ENCODE peak calls at places on chromosomes 4 and X, in nine cellular contexts. A, Y, P, O, K, V, N, X and Z are unnamed samples.

GRCh38 chr4:184617611-184618196 is 31.5 kb downstream of the CASP3 start:
- DNase-seq in A (no peak), Y (no peak), P (no peak), O (no peak), K (no peak), V (no peak), N (no peak), X (no peak), Z (no peak)

GRCh38 chr4:18389118-18389517 is 367.6 kb upstream of the LCORL start:
- DNase-seq in A (no peak), Y (no peak), P (no peak), O (no peak), K (no peak), V (no peak), N (no peak), X (no peak), Z (no peak)

GRCh38 chr4:24477919-24478318 is 106.4 kb downstream of the DHX15 start:
- DNase-seq in A (no peak), Y (peak), P (peak), O (no peak), K (no peak), V (peak), N (no peak), X (no peak), Z (peak)

GRCh38 chrX:120271218-120271617 is 20.6 kb downstream of the ZBTB33 start:
- DNase-seq in A (no peak), Y (peak), P (no peak), O (no peak), K (no peak), V (no peak), N (no peak), X (no peak), Z (no peak)

GRCh38 chr4:128155874-128156456 is 94.9 kb downstream of the LARP1B start:
- DNase-seq in A (no peak), Y (peak), P (no peak), O (no peak), K (no peak), V (no peak), N (no peak), X (no peak), Z (no peak)

GRCh38 chrX:1053072-1053471 is 159.4 kb downstream of the CRLF2 start:
- DNase-seq in A (no peak), Y (no peak), P (no peak), O (no peak), K (no peak), V (no peak), N (no peak), X (no peak), Z (no peak)

GRCh38 chr4:182855312-182855711 is 61.9 kb downstream of the DCTD start:
- DNase-seq in A (no peak), Y (no peak), P (no peak), O (no peak), K (no peak), V (no peak), N (peak), X (no peak), Z (no peak)

GRCh38 chr4:110510955-110511544 is 35.1 kb downstream of the ENPEP start:
- DNase-seq in A (no peak), Y (peak), P (no peak), O (peak), K (peak), V (no peak), N (no peak), X (no peak), Z (peak)

GRCh38 chr4:141301216-141301615 is 80.5 kb downstream of the ZNF330 start:
- DNase-seq in A (no peak), Y (no peak), P (no peak), O (no peak), K (no peak), V (no peak), N (no peak), X (no peak), Z (no peak)

GRCh38 chrX:49627030-49627777 is 28.4 kb downstream of the GAGE1 start:
- DNase-seq in A (no peak), Y (peak), P (peak), O (peak), K (peak), V (no peak), N (no peak), X (no peak), Z (peak)

GRCh38 chrX:112830540-112830939 is 10.1 kb downstream of the AMOT start:
- DNase-seq in A (no peak), Y (no peak), P (no peak), O (no peak), K (no peak), V (no peak), N (no peak), X (no peak), Z (no peak)

GRCh38 chr4:132530846-132531245 is 618.2 kb upstream of the PCDH10 start:
- DNase-seq in A (no peak), Y (no peak), P (no peak), O (no peak), K (no peak), V (no peak), N (no peak), X (no peak), Z (no peak)

GRCh38 chr4:75142850-75143249 is 209.9 kb downstream of the PARM1 start:
- DNase-seq in A (no peak), Y (no peak), P (no peak), O (no peak), K (no peak), V (no peak), N (no peak), X (no peak), Z (no peak)

GRCh38 chrX:133634416-133634815 is 219.1 kb upstream of the GPC4 start:
- DNase-seq in A (no peak), Y (no peak), P (no peak), O (no peak), K (no peak), V (no peak), N (no peak), X (no peak), Z (no peak)

GRCh38 chrX:133637765-133638164 is 222.5 kb upstream of the GPC4 start:
- DNase-seq in A (no peak), Y (no peak), P (no peak), O (no peak), K (no peak), V (no peak), N (no peak), X (no peak), Z (no peak)

GRCh38 chrX:133639726-133640125 is 224.4 kb upstream of the GPC4 start:
- DNase-seq in A (no peak), Y (no peak), P (no peak), O (no peak), K (no peak), V (no peak), N (no peak), X (no peak), Z (no peak)

GRCh38 chrX:133640161-133641015 is 225.1 kb upstream of the GPC4 start:
- DNase-seq in A (no peak), Y (no peak), P (no peak), O (no peak), K (no peak), V (no peak), N (no peak), X (no peak), Z (peak)

DNA sequence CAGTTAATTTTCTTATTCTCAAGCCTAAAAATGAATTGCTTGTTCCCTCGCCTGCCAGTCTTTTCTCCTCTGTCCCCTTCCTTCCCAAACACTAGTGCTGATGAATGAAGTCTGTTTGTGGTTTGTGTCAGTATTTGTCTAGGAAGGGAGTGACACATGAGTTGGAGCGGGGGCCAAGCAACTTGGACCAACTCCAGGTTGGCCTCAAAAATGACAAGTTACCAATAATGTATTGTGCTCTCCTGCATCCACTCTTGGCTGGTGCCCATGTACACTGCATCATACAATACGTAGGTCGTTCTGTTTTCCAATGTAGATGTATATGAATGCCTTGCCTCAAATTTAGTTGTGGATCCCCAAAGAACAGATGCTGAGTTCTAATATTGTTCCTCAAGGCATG is 223.0 kb upstream of the GPC4 start:
- DNase-seq in A (no peak), Y (no peak), P (no peak), O (no peak), K (no peak), V (no peak), N (no peak), X (no peak), Z (no peak)
- H3K27ac ChIP-seq in A (no peak), Y (no peak), P (no peak), O (no peak), K (no peak), V (no peak), N (no peak), X (no peak), Z (no peak)

GRCh38 chr4:40626183-40626990 is 3.3 kb downstream of the RBM47 start:
- DNase-seq in A (no peak), Y (no peak), P (no peak), O (no peak), K (no peak), V (no peak), N (no peak), X (no peak), Z (peak)
- H3K27ac ChIP-seq in A (peak), Y (no peak), P (no peak), O (no peak), K (no peak), V (no peak), N (no peak), X (no peak), Z (no peak)

DNA sequence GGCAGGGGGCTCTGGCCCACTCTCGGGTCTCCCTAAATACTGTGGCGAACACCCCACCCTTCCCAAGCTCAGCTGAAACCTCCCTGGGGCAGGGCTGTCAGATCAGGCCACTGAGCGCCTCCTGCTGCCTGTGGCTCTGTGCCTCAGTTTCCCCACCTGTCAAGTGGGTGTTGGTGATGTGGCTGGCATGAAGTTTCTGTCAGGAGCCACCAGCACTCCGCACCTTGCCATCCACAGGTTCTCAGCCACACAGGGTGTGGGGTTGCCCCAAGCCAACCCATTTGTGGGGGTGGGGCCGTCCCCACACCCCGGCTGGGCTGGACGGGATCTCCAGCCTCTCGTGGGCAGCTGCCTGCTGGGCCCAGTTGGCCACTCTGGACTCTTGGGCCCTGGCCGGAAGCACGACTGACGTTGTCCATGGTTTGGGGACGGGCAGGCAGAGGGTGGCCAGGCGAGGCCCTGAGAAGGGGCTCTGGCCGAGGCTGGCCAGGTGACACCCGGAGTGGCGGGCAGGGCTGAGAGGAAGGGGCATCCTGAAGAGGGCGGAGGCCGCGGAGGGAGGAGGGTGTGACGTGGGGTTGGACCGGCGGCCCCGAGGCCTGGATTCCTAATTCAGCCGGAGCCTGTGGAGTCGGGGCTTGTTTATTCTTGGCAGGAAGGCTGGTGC is 5.5 kb upstream of the FGFR3 start:
- DNase-seq in A (no peak), Y (no peak), P (no peak), O (no peak), K (no peak), V (no peak), N (no peak), X (no peak), Z (no peak)
- H3K27ac ChIP-seq in A (no peak), Y (no peak), P (no peak), O (no peak), K (no peak), V (no peak), N (no peak), X (no peak), Z (no peak)

DNA sequence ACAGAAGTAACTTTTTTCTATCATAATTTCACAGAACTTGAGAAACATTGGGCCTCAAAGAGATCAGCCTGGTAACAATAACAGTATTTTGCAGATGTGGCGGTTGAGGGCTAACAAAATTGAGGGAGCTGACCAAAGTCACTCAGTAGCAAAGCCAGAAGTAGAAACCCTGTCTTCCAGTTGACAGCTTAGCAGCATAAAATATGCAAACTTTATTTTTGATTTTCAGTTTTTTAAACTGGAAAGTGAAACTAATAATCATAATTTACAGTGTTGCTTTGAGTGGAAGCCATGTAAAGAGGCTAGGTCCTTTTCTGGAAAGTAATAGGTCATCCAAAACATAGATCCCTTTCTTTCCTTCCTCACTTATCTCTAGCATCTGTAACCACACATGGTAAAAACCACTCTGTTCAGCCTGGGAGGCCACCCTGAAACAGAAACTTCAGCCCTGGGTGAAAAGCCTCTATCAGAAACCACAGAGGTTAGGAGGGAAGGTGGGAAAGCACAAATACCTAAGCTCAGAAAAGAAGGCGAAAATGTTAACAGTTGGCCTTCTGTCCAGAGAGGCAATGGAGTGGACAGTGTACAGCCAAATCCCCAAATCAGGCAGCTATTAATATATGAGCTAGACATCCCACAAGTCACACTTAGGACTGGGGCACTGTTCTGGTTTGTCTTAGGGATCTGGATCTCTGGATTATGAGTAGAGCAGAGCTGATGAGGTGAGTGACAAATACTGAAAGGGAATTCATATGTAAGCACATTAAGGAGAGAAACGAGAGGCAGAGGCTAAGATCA is 61.1 kb upstream of the ARSJ start:
- DNase-seq in A (no peak), Y (peak), P (no peak), O (no peak), K (no peak), V (no peak), N (no peak), X (no peak), Z (no peak)
- H3K27ac ChIP-seq in A (no peak), Y (no peak), P (no peak), O (no peak), K (no peak), V (no peak), N (no peak), X (peak), Z (no peak)

GRCh38 chrX:53714580-53715335 is 28.2 kb upstream of the HUWE1 start:
- DNase-seq in A (peak), Y (no peak), P (no peak), O (peak), K (peak), V (no peak), N (no peak), X (no peak), Z (no peak)
- H3K27ac ChIP-seq in A (no peak), Y (no peak), P (no peak), O (peak), K (peak), V (no peak), N (no peak), X (no peak), Z (no peak)

DNA sequence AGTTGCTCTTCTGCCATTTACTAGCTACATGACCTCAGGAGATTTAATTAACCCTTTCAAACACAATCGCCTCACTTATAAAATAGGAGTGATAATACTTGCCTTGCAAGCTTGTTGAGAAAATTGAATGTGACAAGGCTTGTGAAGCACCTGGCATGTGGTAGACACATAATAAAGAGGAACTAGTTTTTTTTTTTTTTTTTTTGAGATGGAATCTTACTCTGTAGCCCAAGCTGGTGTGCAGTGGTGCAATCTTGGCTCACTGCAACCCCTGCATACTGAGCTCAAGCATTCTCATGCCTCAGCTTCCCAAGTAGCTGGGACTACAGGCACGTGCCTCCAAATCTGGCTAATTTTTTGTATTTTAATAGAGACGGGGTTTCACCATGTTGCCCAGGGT is 73.7 kb upstream of the STIM2 start:
- DNase-seq in A (no peak), Y (no peak), P (no peak), O (no peak), K (no peak), V (no peak), N (no peak), X (no peak), Z (no peak)
- H3K27ac ChIP-seq in A (no peak), Y (no peak), P (peak), O (peak), K (no peak), V (no peak), N (no peak), X (no peak), Z (no peak)

GRCh38 chr4:76625316-76625715 is 190.3 kb downstream of the SHROOM3 start:
- DNase-seq in A (no peak), Y (no peak), P (no peak), O (no peak), K (no peak), V (no peak), N (no peak), X (no peak), Z (no peak)
- H3K27ac ChIP-seq in A (peak), Y (peak), P (peak), O (no peak), K (no peak), V (no peak), N (peak), X (no peak), Z (no peak)

GRCh38 chr4:169208516-169208915 is 62.2 kb downstream of the SH3RF1 start:
- DNase-seq in A (no peak), Y (no peak), P (no peak), O (no peak), K (no peak), V (no peak), N (no peak), X (no peak), Z (no peak)
- H3K27ac ChIP-seq in A (no peak), Y (no peak), P (no peak), O (no peak), K (no peak), V (no peak), N (no peak), X (no peak), Z (no peak)

GRCh38 chrX:107207089-107207488 is 678 bp downstream of the DNAAF6 start:
- DNase-seq in A (no peak), Y (no peak), P (no peak), O (no peak), K (no peak), V (no peak), N (no peak), X (no peak), Z (no peak)

GRCh38 chrX:107204063-107204605 is 2.1 kb downstream of the NUP62CL start:
- DNase-seq in A (no peak), Y (no peak), P (no peak), O (no peak), K (no peak), V (no peak), N (no peak), X (no peak), Z (no peak)

GRCh38 chrX:107206697-107207065 is 270 bp downstream of the DNAAF6 start:
- DNase-seq in A (no peak), Y (no peak), P (no peak), O (no peak), K (no peak), V (no peak), N (no peak), X (no peak), Z (no peak)

GRCh38 chrX:107207943-107208342 is 1.5 kb downstream of the DNAAF6 start:
- DNase-seq in A (no peak), Y (no peak), P (no peak), O (no peak), K (no peak), V (no peak), N (no peak), X (no peak), Z (no peak)

GRCh38 chrX:107205770-107206696 is at the start of the genes DNAAF6 and NUP62CL:
- DNase-seq in A (peak), Y (peak), P (peak), O (peak), K (peak), V (peak), N (peak), X (peak), Z (peak)
- H3K27ac ChIP-seq in A (no peak), Y (no peak), P (no peak), O (peak), K (peak), V (no peak), N (no peak), X (no peak), Z (peak)